ENCODE peak calls at places on chromosome 12, in ten cellular contexts. I, E, S, U, W, A, F, X, B and Q are unnamed samples.
A peak's percentile ranks its signal among the peaks of the same experiment; 100 is the strongest.

GRCh38 chr12:25691865-25692114 is 138.7 kb upstream of the LMNTD1 start:
- DNase-seq in I (no peak), E (no peak), S (no peak), U (no peak), W (no peak), A (no peak), F (no peak), X (no peak), B (no peak), Q (no peak)

GRCh38 chr12:49105504-49106120 is 5.0 kb downstream of the LMBR1L start:
- DNase-seq in I (no peak), E (no peak), S (no peak), U (no peak), W (peak; percentile 43), A (no peak), F (no peak), X (peak; percentile 48), B (no peak), Q (no peak)

GRCh38 chr12:57605308-57606015 is 838 bp downstream of the DTX3 start:
- DNase-seq in I (no peak), E (no peak), S (no peak), U (peak; percentile 34), W (peak; percentile 56), A (no peak), F (no peak), X (no peak), B (no peak), Q (no peak)

GRCh38 chr12:62698701-62699101 is 232.1 kb downstream of the MON2 start:
- DNase-seq in I (no peak), E (peak; percentile 73), S (no peak), U (no peak), W (no peak), A (no peak), F (no peak), X (no peak), B (no peak), Q (no peak)

GRCh38 chr12:3342051-3342450 is 149.0 kb upstream of the PRMT8 start:
- DNase-seq in I (no peak), E (peak; percentile 4), S (no peak), U (peak; percentile 75), W (peak; percentile 76), A (no peak), F (no peak), X (no peak), B (no peak), Q (no peak)

GRCh38 chr12:41907036-41907435 is 237.6 kb downstream of the GXYLT1 start:
- DNase-seq in I (no peak), E (no peak), S (no peak), U (peak; percentile 20), W (no peak), A (no peak), F (no peak), X (no peak), B (no peak), Q (no peak)

GRCh38 chr12:97142737-97143450 is 235.8 kb downstream of the NEDD1 start:
- DNase-seq in I (no peak), E (no peak), S (no peak), U (no peak), W (no peak), A (no peak), F (no peak), X (no peak), B (no peak), Q (no peak)

GRCh38 chr12:128079-128478 is 61.5 kb downstream of the IQSEC3 start:
- DNase-seq in I (no peak), E (no peak), S (no peak), U (no peak), W (peak; percentile 58), A (no peak), F (no peak), X (no peak), B (no peak), Q (no peak)

GRCh38 chr12:47754126-47754525 is 4.6 kb downstream of the RAPGEF3 start:
- DNase-seq in I (no peak), E (no peak), S (no peak), U (no peak), W (no peak), A (no peak), F (no peak), X (no peak), B (no peak), Q (no peak)

GRCh38 chr12:47754881-47755280 is 3.8 kb downstream of the RAPGEF3 start:
- DNase-seq in I (peak; percentile 90), E (no peak), S (no peak), U (no peak), W (peak; percentile 67), A (no peak), F (no peak), X (no peak), B (no peak), Q (no peak)

GRCh38 chr12:47752121-47752520 is 6.6 kb downstream of the RAPGEF3 start:
- DNase-seq in I (no peak), E (no peak), S (no peak), U (no peak), W (no peak), A (no peak), F (no peak), X (no peak), B (no peak), Q (no peak)

GRCh38 chr12:47752552-47752951 is 6.1 kb downstream of the RAPGEF3 start:
- DNase-seq in I (no peak), E (peak; percentile 57), S (no peak), U (no peak), W (no peak), A (no peak), F (no peak), X (no peak), B (no peak), Q (no peak)

DNA sequence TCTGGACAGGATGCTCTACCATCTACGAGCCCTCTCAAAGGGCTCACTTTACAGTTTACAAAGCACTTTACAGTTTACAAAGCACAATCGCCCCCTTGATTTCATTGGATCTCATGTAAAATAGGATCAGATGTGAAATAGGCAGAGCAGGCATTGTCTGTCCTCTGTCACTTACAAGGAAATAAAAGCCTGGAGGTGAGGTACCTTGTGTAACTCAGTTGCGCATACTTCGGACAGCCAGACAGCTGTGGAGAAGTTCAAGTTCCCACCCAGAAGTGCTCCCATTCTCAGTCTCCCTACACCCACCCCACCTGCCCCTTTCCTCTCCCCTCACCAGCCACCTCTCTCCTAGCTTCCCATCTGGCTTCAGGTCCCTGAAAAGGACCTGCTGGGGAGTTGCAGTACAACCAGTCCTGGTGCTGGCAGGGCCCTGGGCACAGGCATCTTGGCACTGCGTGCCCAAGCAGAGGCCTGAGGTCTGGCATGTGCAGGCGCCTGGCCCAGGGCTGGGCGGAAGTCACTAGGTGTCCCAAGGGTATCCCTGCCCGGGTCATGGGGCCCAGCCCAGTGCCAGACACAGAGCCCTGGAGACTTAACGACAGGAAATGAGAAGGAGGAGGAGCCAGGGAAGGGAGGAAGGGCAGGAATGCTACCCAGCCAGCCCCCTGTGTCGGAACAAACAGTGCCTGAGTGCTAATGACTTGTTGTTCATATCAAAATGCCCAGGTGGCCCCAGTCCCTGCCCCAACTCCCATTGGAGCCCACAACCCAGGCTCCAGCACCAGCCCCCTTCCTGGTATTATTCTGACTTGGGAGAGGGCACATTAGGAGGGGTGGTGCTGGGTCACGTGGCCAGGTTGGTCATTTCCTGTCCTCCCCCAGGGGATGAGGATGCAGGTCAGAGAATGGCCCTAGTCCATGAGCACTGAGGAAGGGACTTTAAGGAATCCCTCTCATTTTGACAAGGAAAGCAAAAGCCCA is 5.4 kb downstream of the RAPGEF3 start:
- DNase-seq in I (peak; percentile 87), E (no peak), S (no peak), U (peak; percentile 87), W (peak; percentile 95), A (no peak), F (no peak), X (peak; percentile 86), B (no peak), Q (no peak)
- H3K4me3 ChIP-seq in I (no peak overlapping the region), E (no peak overlapping the region), S (no peak overlapping the region), U (no peak overlapping the region), W (peak overlapping the region; percentile 2), A (no peak overlapping the region), F (no peak overlapping the region), X (peak overlapping the region; percentile 34), B (peak overlapping the region; percentile 54), Q (no peak overlapping the region)

GRCh38 chr12:109273354-109273753 is 35.7 kb downstream of the FOXN4 start:
- DNase-seq in I (no peak), E (no peak), S (no peak), U (peak; percentile 74), W (no peak), A (no peak), F (no peak), X (no peak), B (no peak), Q (no peak)
- H3K4me3 ChIP-seq in I (no peak overlapping the region), E (no peak overlapping the region), S (no peak overlapping the region), U (peak overlapping the region; percentile 17), W (no peak overlapping the region), A (no peak overlapping the region), F (no peak overlapping the region), X (no peak overlapping the region), B (no peak overlapping the region), Q (no peak overlapping the region)

GRCh38 chr12:65602579-65603295 is 221.5 kb upstream of the HMGA2 start:
- DNase-seq in I (peak; percentile 61), E (peak; percentile 97), S (no peak), U (peak; percentile 89), W (peak; percentile 75), A (peak; percentile 79), F (no peak), X (peak; percentile 70), B (peak; percentile 94), Q (peak; percentile 86)

GRCh38 chr12:65607271-65607880 is 216.9 kb upstream of the HMGA2 start:
- DNase-seq in I (no peak), E (no peak), S (no peak), U (peak; percentile 17), W (no peak), A (no peak), F (no peak), X (no peak), B (no peak), Q (no peak)

GRCh38 chr12:65603428-65604351 is 220.6 kb upstream of the HMGA2 start:
- DNase-seq in I (no peak), E (peak; percentile 94), S (no peak), U (peak; percentile 50), W (peak; percentile 48), A (peak; percentile 92), F (no peak), X (no peak), B (peak; percentile 75), Q (peak; percentile 73)

GRCh38 chr12:65606008-65606766 is 218.1 kb upstream of the HMGA2 start:
- DNase-seq in I (no peak), E (no peak), S (no peak), U (no peak), W (no peak), A (no peak), F (no peak), X (no peak), B (no peak), Q (no peak)

GRCh38 chr12:65605019-65605418 is 219.3 kb upstream of the HMGA2 start:
- DNase-seq in I (no peak), E (peak; percentile 69), S (no peak), U (no peak), W (no peak), A (no peak), F (no peak), X (no peak), B (no peak), Q (no peak)
- H3K4me3 ChIP-seq in I (no peak overlapping the region), E (no peak overlapping the region), S (no peak overlapping the region), U (no peak overlapping the region), W (no peak overlapping the region), A (no peak overlapping the region), F (no peak overlapping the region), X (no peak overlapping the region), B (no peak overlapping the region), Q (no peak overlapping the region)

DNA sequence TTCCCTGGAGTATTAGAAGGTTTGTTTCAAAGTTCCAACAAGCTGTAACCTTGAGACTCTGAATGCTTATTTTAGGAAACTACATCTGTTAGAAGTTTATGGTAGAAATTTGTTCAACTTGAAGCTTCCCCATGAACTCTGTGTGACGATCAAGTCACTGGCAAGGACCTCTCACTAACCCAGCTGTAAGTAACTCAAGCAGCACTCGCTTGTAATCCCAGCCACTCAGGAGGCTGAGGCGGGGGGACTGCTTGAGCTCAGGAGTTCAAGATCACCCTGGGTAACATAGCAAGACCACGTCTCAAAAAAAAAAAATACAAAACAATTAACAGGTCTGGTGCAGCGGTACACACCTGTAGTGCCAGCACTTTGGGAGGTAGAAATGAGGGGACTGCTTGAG is 25.6 kb downstream of the TESC start:
- DNase-seq in I (no peak), E (no peak), S (no peak), U (no peak), W (no peak), A (no peak), F (no peak), X (no peak), B (no peak), Q (no peak)
- H3K4me3 ChIP-seq in I (no peak overlapping the region), E (no peak overlapping the region), S (no peak overlapping the region), U (no peak overlapping the region), W (no peak overlapping the region), A (no peak overlapping the region), F (no peak overlapping the region), X (no peak overlapping the region), B (no peak overlapping the region), Q (no peak overlapping the region)